ENCODE peak calls at places on chromosomes 12 and 14, in five cellular contexts. B is colonic mucosa; W is pancreas; G is CD8-positive, alpha-beta T cell; X is tibial nerve. T is an unnamed sample.

GRCh38 chr12:89427508-89428156 is 75.3 kb upstream of the DUSP6 start:
- DNase-seq in B (no peak), W (no peak), G (no peak), X (no peak), T (no peak)

GRCh38 chr14:68295316-68295816 is 475.8 kb downstream of the RAD51B start:
- DNase-seq in B (peak; percentile 65), W (peak; percentile 64), G (no peak), X (no peak), T (no peak)

GRCh38 chr14:45679852-45680251 is 426.9 kb upstream of the MIS18BP1 start:
- DNase-seq in B (no peak), W (no peak), G (no peak), X (no peak), T (no peak)

GRCh38 chr12:75212072-75212471 is 2.4 kb upstream of the KCNC2 start:
- DNase-seq in B (no peak), W (no peak), G (no peak), X (no peak), T (no peak)

GRCh38 chr14:81710232-81710845 is 176.7 kb upstream of the SEL1L start:
- DNase-seq in B (no peak), W (no peak), G (no peak), X (peak; percentile 33), T (no peak)

GRCh38 chr14:89755816-89756215 is 198.7 kb downstream of the EFCAB11 start:
- DNase-seq in B (peak; percentile 23), W (no peak), G (no peak), X (no peak), T (no peak)

GRCh38 chr12:27427824-27428223 is 18.7 kb upstream of the SMCO2 start:
- DNase-seq in B (no peak), W (no peak), G (no peak), X (no peak), T (no peak)

GRCh38 chr12:23488130-23488529 is 461.3 kb downstream of the SOX5 start:
- DNase-seq in B (no peak), W (no peak), G (no peak), X (no peak), T (no peak)

GRCh38 chr12:21559855-21560569 is 33.9 kb downstream of the SPX start:
- DNase-seq in B (no peak), W (no peak), G (no peak), X (peak; percentile 14), T (no peak)

GRCh38 chr14:41785696-41786095 is 179.0 kb downstream of the LRFN5 start:
- DNase-seq in B (no peak), W (no peak), G (no peak), X (no peak), T (no peak)

GRCh38 chr14:30177776-30178175 is 250.1 kb upstream of the PRKD1 start:
- DNase-seq in B (no peak), W (no peak), G (no peak), X (peak; percentile 24), T (no peak)

GRCh38 chr12:130439250-130439649 is 101.6 kb downstream of the PIWIL1 start:
- DNase-seq in B (no peak), W (no peak), G (no peak), X (no peak), T (no peak)

GRCh38 chr12:29403991-29404390 is 23.0 kb upstream of the ERGIC2 start:
- DNase-seq in B (no peak), W (no peak), G (no peak), X (no peak), T (no peak)

GRCh38 chr14:55267816-55268215 is 3.4 kb upstream of the FBXO34 start:
- DNase-seq in B (no peak), W (no peak), G (no peak), X (no peak), T (no peak)

GRCh38 chr12:119447618-119448017 is 113.1 kb downstream of the CCDC60 start:
- DNase-seq in B (no peak), W (no peak), G (no peak), X (no peak), T (no peak)

GRCh38 chr12:107778383-107779015 is 4.0 kb downstream of the ASCL4 start:
- DNase-seq in B (peak; percentile 50), W (no peak), G (no peak), X (no peak), T (no peak)

GRCh38 chr12:52903855-52904508 is 894 bp downstream of the KRT8 start:
- DNase-seq in B (peak; percentile 64), W (peak; percentile 91), G (peak; percentile 44), X (no peak), T (no peak)

GRCh38 chr12:68259318-68259940 is 6.0 kb upstream of the IL22 start:
- DNase-seq in B (no peak), W (no peak), G (no peak), X (no peak), T (no peak)

GRCh38 chr14:61332658-61333029 is 11.3 kb downstream of the PRKCH start:
- DNase-seq in B (no peak), W (no peak), G (peak; percentile 30), X (no peak), T (no peak)

GRCh38 chr14:94119071-94119470 is 8.5 kb downstream of the IFI27 start:
- DNase-seq in B (no peak), W (no peak), G (no peak), X (no peak), T (no peak)

GRCh38 chr14:103543721-103544626 is 15.0 kb downstream of the TRMT61A start:
- DNase-seq in B (no peak), W (peak; percentile 83), G (no peak), X (no peak), T (no peak)

GRCh38 chr14:97978336-97978735 is 1181.2 kb downstream of the VRK1 start:
- DNase-seq in B (peak; percentile 81), W (peak; percentile 87), G (peak; percentile 82), X (peak; percentile 54), T (no peak)

GRCh38 chr12:52029686-52030085 is 21.6 kb upstream of the NR4A1 start:
- DNase-seq in B (no peak), W (no peak), G (no peak), X (no peak), T (no peak)

GRCh38 chr12:121021754-121022153 is 5.5 kb upstream of the C12orf43 start:
- DNase-seq in B (no peak), W (no peak), G (no peak), X (no peak), T (no peak)

GRCh38 chr12:116319851-116320621 is 42.5 kb upstream of the MED13L start:
- DNase-seq in B (peak; percentile 41), W (no peak), G (no peak), X (peak; percentile 74), T (no peak)

GRCh38 chr12:87086118-87086891 is 830.1 kb upstream of the MGAT4C start:
- DNase-seq in B (no peak), W (no peak), G (no peak), X (no peak), T (no peak)

GRCh38 chr14:73467377-73467776 is 9.0 kb upstream of the NUMB start:
- DNase-seq in B (no peak), W (no peak), G (no peak), X (no peak), T (no peak)

GRCh38 chr12:116314477-116314876 is 37.0 kb upstream of the MED13L start:
- DNase-seq in B (no peak), W (no peak), G (no peak), X (no peak), T (no peak)

DNA sequence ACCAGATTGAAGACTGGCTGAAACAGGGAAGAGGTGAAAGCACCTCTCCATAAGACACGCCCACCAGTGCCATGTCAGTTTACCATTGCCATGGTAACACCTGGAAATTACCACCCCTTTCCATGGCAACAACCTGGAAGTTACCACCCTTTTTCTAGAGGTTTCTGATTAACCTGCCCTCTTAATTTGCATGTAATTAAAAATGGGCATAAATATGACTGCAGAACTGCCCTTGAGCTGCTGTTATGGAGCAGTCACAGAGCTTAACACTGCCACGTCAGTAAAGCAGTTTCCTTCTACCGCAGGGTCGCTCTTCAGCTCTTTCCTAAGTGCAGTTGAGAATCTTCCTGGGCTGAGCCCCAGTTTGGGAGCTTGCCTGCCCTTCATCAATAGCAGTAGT is 55.2 kb downstream of the RASSF3 start:
- DNase-seq in B (peak; percentile 72), W (no peak), G (peak; percentile 69), X (no peak), T (no peak)
- H3K4me1 ChIP-seq in B (peaks cover 16% of the 10 kb centered on the region), W (peaks cover 50% of the 10 kb centered on the region), G (peaks cover 83% of the 10 kb centered on the region), X (peaks cover 2% of the 10 kb centered on the region), T (peaks cover 67% of the 10 kb centered on the region)

DNA sequence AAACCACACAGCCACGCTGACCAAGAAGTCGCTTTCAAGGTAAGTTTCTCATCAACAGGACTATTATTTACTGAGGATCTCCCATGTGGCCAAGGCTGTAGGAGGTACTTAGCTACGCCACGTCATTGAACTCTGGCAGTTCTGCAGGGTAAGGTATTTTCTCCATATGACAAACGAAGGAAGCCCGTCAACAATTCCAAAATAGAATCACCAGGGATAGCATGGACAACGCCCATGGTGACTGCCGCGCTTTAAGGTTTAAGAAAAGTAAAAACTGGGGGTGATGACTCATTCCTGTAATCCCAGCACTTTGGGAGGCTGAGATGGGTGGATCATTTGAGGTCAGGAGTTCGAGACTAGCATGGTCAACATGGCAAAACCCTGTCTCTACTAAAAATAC is 28.6 kb downstream of the SSH1 start:
- DNase-seq in B (no peak), W (no peak), G (no peak), X (no peak), T (no peak)
- H3K4me1 ChIP-seq in B (no peaks in the 10 kb centered on the region), W (peaks cover 10% of the 10 kb centered on the region), G (no peaks in the 10 kb centered on the region), X (peaks cover 80% of the 10 kb centered on the region), T (peaks cover 76% of the 10 kb centered on the region)

DNA sequence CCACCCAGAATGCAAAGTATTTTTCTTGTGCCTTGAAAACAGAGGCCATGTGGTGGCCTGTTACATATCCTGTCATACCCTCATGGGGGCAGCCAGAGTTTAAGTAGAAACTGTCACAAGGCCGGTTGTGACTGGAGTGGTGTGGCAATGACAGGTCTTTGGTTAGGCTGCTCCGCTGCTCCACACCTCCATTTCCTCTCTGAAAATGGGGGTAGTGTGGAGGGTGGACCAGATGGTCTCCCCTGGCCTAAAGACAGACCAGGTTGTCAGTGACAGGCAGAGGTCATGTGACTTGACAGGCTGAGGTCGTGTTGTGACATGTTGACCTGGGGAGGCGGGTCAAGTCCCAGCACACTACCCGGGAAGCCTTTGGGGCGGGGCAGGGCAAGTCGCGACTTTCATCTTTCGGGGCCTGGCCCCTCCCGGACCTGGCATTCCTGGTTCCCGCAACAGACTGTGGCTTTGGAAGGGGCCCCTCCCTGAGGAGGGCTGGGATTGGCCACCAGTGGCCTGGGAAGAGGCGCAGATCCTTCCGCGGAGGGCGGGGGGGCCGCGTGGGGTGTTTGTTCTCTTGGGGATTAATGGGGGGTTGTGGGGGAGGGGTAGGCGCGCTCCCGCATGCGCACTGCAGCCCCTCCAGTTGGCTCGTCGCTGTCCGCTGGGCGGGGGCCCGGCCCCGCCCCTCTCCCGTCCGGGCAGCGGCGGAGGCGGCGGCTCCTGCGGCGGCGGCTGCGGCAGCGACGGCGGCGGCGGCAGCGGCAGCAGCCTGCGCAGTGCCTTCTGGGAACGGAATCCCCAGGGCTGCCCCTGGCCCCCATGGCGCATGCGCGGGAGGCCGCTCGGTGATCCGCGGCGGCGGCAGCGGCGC is at the start of gene MBD6:
- DNase-seq in B (peak; percentile 92), W (peak; percentile 97), G (peak; percentile 91), X (peak; percentile 84), T (peak; percentile 76)
- H3K4me1 ChIP-seq in B (peaks cover 33% of the 10 kb centered on the region), W (peaks cover 41% of the 10 kb centered on the region), G (peaks cover 53% of the 10 kb centered on the region), X (peaks cover 65% of the 10 kb centered on the region), T (peaks cover 57% of the 10 kb centered on the region)

GRCh38 chr12:2451025-2451424 is 343.7 kb upstream of the FKBP4 start:
- DNase-seq in B (no peak), W (no peak), G (no peak), X (no peak), T (no peak)

GRCh38 chr12:2449586-2449985 is 345.2 kb upstream of the FKBP4 start:
- DNase-seq in B (no peak), W (no peak), G (no peak), X (no peak), T (no peak)

GRCh38 chr12:2451497-2451896 is 343.3 kb upstream of the FKBP4 start:
- DNase-seq in B (no peak), W (no peak), G (no peak), X (no peak), T (no peak)

GRCh38 chr12:2453076-2453806 is 341.5 kb upstream of the FKBP4 start:
- DNase-seq in B (no peak), W (no peak), G (no peak), X (no peak), T (no peak)

GRCh38 chr12:2450553-2450952 is 344.2 kb upstream of the FKBP4 start:
- DNase-seq in B (no peak), W (no peak), G (no peak), X (no peak), T (no peak)
- H3K4me1 ChIP-seq in B (no peaks in the 10 kb centered on the region), W (no peaks in the 10 kb centered on the region), G (no peaks in the 10 kb centered on the region), X (no peaks in the 10 kb centered on the region), T (no peaks in the 10 kb centered on the region)